ENCODE peak calls at places on chromosomes 13 and 19, in six cellular contexts. One of them, this sample, is unnamed. For H3K4me1 and H3K36me3, the result is how much of the 10 kb centered on the place peaks cover.

GRCh38 chr19:45059258-45059965 is 16.9 kb downstream of the ZNF296 start:
- DNase-seq in PC-3: peak
- DNase-seq in thoracic aorta: no peak
- DNase-seq in SK-N-SH: peak
- DNase-seq in transverse colon: peak
- DNase-seq in right lobe of liver: peak
- DNase-seq in this sample: peak

GRCh38 chr13:27079421-27079958 is 92.1 kb downstream of the USP12 start:
- DNase-seq in PC-3: no peak
- DNase-seq in thoracic aorta: no peak
- DNase-seq in SK-N-SH: no peak
- DNase-seq in transverse colon: no peak
- DNase-seq in right lobe of liver: no peak
- DNase-seq in this sample: no peak

GRCh38 chr19:23795462-23795861 is 36.8 kb upstream of the ZNF681 start:
- DNase-seq in PC-3: no peak
- DNase-seq in thoracic aorta: no peak
- DNase-seq in SK-N-SH: no peak
- DNase-seq in transverse colon: no peak
- DNase-seq in right lobe of liver: no peak
- DNase-seq in this sample: no peak

GRCh38 chr19:39318071-39318470 is 2.6 kb downstream of the LRFN1 start:
- DNase-seq in PC-3: no peak
- DNase-seq in thoracic aorta: no peak
- DNase-seq in SK-N-SH: no peak
- DNase-seq in transverse colon: no peak
- DNase-seq in right lobe of liver: no peak
- DNase-seq in this sample: no peak

GRCh38 chr19:12202250-12202649 is 39.4 kb downstream of the ZNF136 start:
- DNase-seq in PC-3: no peak
- DNase-seq in thoracic aorta: no peak
- DNase-seq in SK-N-SH: no peak
- DNase-seq in transverse colon: peak
- DNase-seq in right lobe of liver: no peak
- DNase-seq in this sample: peak

GRCh38 chr13:75566658-75567057 is 17.1 kb downstream of the UCHL3 start:
- DNase-seq in PC-3: peak
- DNase-seq in thoracic aorta: no peak
- DNase-seq in SK-N-SH: peak
- DNase-seq in transverse colon: no peak
- DNase-seq in right lobe of liver: no peak
- DNase-seq in this sample: no peak

GRCh38 chr19:41871573-41872383 is 5.3 kb upstream of the CD79A start:
- DNase-seq in PC-3: no peak
- DNase-seq in thoracic aorta: no peak
- DNase-seq in SK-N-SH: peak
- DNase-seq in transverse colon: peak
- DNase-seq in right lobe of liver: peak
- DNase-seq in this sample: peak

GRCh38 chr19:17889609-17890214 is 18.0 kb downstream of the SLC5A5 start:
- DNase-seq in PC-3: peak
- DNase-seq in thoracic aorta: no peak
- DNase-seq in SK-N-SH: no peak
- DNase-seq in transverse colon: no peak
- DNase-seq in right lobe of liver: no peak
- DNase-seq in this sample: no peak

GRCh38 chr19:22914646-22915045 is 82.6 kb downstream of the ZNF723 start:
- DNase-seq in PC-3: no peak
- DNase-seq in thoracic aorta: no peak
- DNase-seq in SK-N-SH: no peak
- DNase-seq in transverse colon: no peak
- DNase-seq in right lobe of liver: no peak
- DNase-seq in this sample: no peak

GRCh38 chr13:35144496-35144895 is 202.4 kb downstream of the NBEA start:
- DNase-seq in PC-3: peak
- DNase-seq in thoracic aorta: no peak
- DNase-seq in SK-N-SH: no peak
- DNase-seq in transverse colon: no peak
- DNase-seq in right lobe of liver: no peak
- DNase-seq in this sample: no peak

GRCh38 chr13:111318396-111318795 is 2.0 kb upstream of the TEX29 start:
- DNase-seq in PC-3: no peak
- DNase-seq in thoracic aorta: no peak
- DNase-seq in SK-N-SH: no peak
- DNase-seq in transverse colon: no peak
- DNase-seq in right lobe of liver: no peak
- DNase-seq in this sample: no peak

GRCh38 chr13:111422352-111422751 is 101.9 kb downstream of the TEX29 start:
- DNase-seq in PC-3: no peak
- DNase-seq in thoracic aorta: no peak
- DNase-seq in SK-N-SH: no peak
- DNase-seq in transverse colon: no peak
- DNase-seq in right lobe of liver: no peak
- DNase-seq in this sample: no peak

GRCh38 chr13:111245781-111246384 is 74.6 kb upstream of the TEX29 start:
- DNase-seq in PC-3: no peak
- DNase-seq in thoracic aorta: no peak
- DNase-seq in SK-N-SH: no peak
- DNase-seq in transverse colon: no peak
- DNase-seq in right lobe of liver: no peak
- DNase-seq in this sample: no peak

GRCh38 chr13:94617389-94618000 is 15.8 kb downstream of the GPR180 start:
- DNase-seq in PC-3: peak
- DNase-seq in thoracic aorta: no peak
- DNase-seq in SK-N-SH: peak
- DNase-seq in transverse colon: no peak
- DNase-seq in right lobe of liver: no peak
- DNase-seq in this sample: no peak

GRCh38 chr19:16397791-16398529 is 73.3 kb downstream of the KLF2 start:
- DNase-seq in PC-3: no peak
- DNase-seq in thoracic aorta: no peak
- DNase-seq in SK-N-SH: no peak
- DNase-seq in transverse colon: no peak
- DNase-seq in right lobe of liver: peak
- DNase-seq in this sample: no peak

GRCh38 chr19:29645491-29645867 is 19.8 kb upstream of the PLEKHF1 start:
- DNase-seq in PC-3: no peak
- DNase-seq in thoracic aorta: no peak
- DNase-seq in SK-N-SH: no peak
- DNase-seq in transverse colon: no peak
- DNase-seq in right lobe of liver: no peak
- DNase-seq in this sample: no peak

DNA sequence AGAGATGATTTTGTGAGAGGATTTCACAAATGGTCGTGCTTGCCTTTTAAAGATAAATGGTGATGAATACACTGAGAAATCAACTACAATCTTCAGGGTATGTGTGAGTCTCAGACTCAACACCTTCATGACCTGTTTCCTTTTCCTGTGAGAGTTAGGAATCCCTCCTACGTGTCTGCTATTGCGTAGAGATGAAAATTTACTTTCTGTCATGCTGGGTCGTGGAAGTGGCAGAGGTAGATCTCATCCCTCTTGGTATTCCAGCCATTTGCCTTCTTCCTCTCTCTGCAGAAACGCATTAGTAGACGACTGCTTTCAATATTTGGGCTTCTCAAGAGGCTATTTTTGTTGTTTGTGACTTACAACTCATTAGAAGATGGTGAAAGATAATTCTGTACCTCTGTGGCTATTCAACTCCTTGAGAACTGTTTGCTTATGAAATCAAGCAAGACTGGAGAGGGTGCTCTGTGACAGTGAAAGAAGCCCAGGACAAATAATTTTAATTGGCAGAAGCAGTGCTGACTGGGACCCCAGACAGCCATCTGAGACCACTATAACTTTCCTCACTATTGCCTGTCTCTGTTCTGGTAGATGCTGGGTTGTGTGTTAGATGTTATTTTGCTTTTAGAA is 233.1 kb downstream of the LACC1 start:
- DNase-seq in PC-3: no peak
- DNase-seq in thoracic aorta: no peak
- DNase-seq in SK-N-SH: no peak
- DNase-seq in transverse colon: no peak
- DNase-seq in right lobe of liver: no peak
- DNase-seq in this sample: no peak
- H3K4me1 ChIP-seq in PC-3: under half
- H3K4me1 ChIP-seq in thoracic aorta: under half
- H3K4me1 ChIP-seq in SK-N-SH: under half
- H3K4me1 ChIP-seq in transverse colon: under half
- H3K4me1 ChIP-seq in right lobe of liver: under half
- H3K4me1 ChIP-seq in this sample: under half

GRCh38 chr13:28754698-28755545 is 36.2 kb upstream of the SLC46A3 start:
- DNase-seq in PC-3: peak
- DNase-seq in thoracic aorta: no peak
- DNase-seq in SK-N-SH: peak
- DNase-seq in transverse colon: no peak
- DNase-seq in right lobe of liver: peak
- DNase-seq in this sample: no peak

GRCh38 chr13:28755546-28755870 is 36.7 kb upstream of the SLC46A3 start:
- DNase-seq in PC-3: no peak
- DNase-seq in thoracic aorta: no peak
- DNase-seq in SK-N-SH: no peak
- DNase-seq in transverse colon: no peak
- DNase-seq in right lobe of liver: no peak
- DNase-seq in this sample: no peak

GRCh38 chr13:28751210-28751935 is 32.6 kb upstream of the SLC46A3 start:
- DNase-seq in PC-3: no peak
- DNase-seq in thoracic aorta: no peak
- DNase-seq in SK-N-SH: no peak
- DNase-seq in transverse colon: no peak
- DNase-seq in right lobe of liver: no peak
- DNase-seq in this sample: no peak

GRCh38 chr13:28753946-28754345 is 35.2 kb upstream of the SLC46A3 start:
- DNase-seq in PC-3: no peak
- DNase-seq in thoracic aorta: no peak
- DNase-seq in SK-N-SH: no peak
- DNase-seq in transverse colon: no peak
- DNase-seq in right lobe of liver: no peak
- DNase-seq in this sample: no peak

DNA sequence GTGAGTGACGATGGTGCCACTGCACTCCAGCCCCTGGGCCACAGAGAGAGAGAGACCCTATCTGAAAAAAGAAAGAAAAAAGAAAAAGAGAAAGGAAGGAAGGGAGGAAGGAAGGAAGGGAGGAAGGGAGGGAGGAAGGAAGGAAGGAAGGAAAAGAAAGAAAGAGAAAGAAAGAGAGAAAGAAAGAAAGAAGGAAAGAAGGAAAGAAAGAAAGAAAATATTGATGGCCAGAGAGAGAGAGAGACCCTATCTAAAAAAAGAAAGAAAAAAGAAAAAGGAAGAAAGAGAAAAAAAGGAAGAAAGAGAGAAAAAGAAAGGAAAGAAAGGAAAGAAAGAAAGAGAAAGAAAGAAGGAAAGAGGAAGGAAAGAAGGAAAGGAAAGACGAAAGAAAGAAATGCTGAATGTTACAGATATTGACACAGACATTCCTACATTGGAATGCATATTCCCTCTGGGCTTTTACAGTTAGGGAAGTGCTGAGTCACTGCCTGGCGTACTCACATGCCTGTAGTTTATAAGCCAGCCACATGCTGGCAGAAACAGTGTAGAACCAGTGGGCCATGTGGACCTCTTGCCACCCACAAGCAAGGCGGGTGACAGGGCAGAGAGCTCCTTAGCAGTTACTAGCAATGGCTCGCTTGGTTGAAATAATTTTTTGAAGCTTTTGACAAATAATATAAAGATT is 34.6 kb upstream of the SLC46A3 start:
- DNase-seq in PC-3: peak
- DNase-seq in thoracic aorta: peak
- DNase-seq in SK-N-SH: no peak
- DNase-seq in transverse colon: peak
- DNase-seq in right lobe of liver: peak
- DNase-seq in this sample: peak
- TF ChIP-seq CTCF in PC-3: no peak
- TF ChIP-seq CTCF in thoracic aorta: no peak
- TF ChIP-seq CTCF in SK-N-SH: no peak
- TF ChIP-seq CTCF in transverse colon: no peak
- TF ChIP-seq CTCF in right lobe of liver: no peak
- TF ChIP-seq CTCF in this sample: no peak

DNA sequence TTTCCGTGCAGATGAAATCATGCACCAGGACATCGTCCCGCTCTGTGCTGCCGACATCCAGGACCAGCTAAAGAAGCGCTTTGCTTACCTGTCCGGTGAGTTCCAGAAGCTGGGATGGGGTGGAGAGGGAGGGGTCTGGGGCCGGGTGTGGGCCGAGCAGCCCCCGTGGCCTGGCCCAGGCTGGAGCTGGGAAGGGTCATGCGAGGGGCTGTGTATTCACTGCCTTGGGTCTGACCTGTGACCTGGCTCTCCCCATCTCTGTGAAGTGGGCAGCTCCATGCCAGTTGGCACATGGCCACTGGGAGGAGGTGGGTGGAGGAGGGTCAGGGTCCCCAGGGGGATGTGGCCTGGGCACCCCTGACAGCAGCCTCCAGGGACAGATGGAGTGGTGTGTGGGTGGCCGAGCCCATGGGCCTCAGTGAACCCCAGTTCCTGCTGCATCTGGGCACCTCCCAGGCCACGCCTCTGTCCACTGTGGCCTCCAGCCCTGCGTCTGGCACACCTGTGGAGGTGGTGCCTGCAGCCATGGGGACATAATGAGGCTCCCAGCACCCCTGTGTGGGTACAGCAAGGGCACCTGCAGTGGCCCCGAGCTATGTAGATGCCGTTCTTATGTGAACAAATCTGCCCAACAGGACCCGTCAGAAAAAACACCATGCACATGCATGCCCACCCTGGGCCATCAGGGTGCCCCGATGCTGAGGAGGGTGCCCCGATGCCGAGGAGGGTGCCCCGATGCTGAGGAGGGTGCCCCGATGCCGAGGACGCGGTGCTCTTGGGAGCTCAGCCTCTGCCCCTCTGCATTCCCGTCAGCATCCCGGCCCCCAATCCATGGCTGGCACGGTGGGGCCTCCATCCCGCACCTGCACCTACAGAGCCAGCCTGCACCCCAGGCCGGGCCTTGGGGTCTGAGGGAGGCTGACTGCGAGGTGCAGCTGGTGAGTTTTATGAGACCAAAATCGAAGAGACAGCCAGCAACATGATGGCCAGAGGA is 46.0 kb downstream of the MCF2L start:
- DNase-seq in PC-3: no peak
- DNase-seq in thoracic aorta: no peak
- DNase-seq in SK-N-SH: no peak
- DNase-seq in transverse colon: no peak
- DNase-seq in right lobe of liver: no peak
- DNase-seq in this sample: no peak
- H3K36me3 ChIP-seq in PC-3: under half
- H3K36me3 ChIP-seq in thoracic aorta: under half
- H3K36me3 ChIP-seq in SK-N-SH: under half
- H3K36me3 ChIP-seq in transverse colon: under half
- H3K36me3 ChIP-seq in right lobe of liver: under half
- H3K36me3 ChIP-seq in this sample: under half

DNA sequence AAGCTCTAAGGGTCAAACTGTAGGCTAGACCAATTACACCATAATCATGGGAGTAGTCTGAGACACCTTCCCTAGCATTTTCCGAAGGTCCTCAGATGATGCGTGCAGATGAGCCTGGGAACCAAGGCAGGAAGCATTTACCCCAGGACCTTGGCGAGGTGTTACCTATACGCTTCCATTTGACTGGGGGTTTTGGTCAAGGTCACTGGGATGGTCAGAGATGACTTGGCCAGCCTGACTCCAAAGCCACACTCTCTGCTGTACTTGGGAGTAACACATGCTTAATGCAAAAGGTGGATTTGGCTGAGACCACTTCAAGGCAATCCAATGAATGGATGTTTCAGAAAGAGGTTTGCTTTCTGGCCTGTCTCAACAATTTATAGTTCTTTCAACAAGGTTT is 98.9 kb upstream of the IRS2 start:
- DNase-seq in PC-3: no peak
- DNase-seq in thoracic aorta: no peak
- DNase-seq in SK-N-SH: no peak
- DNase-seq in transverse colon: no peak
- DNase-seq in right lobe of liver: no peak
- DNase-seq in this sample: no peak
- H3K4me1 ChIP-seq in PC-3: under half
- H3K4me1 ChIP-seq in thoracic aorta: under half
- H3K4me1 ChIP-seq in SK-N-SH: under half
- H3K4me1 ChIP-seq in transverse colon: under half
- H3K4me1 ChIP-seq in right lobe of liver: under half
- H3K4me1 ChIP-seq in this sample: under half

This sample was measured in lower lobe of right lung.